ENCODE peak calls at places on chromosomes 16 and 17, in six cellular contexts. One of them, this sample, is unnamed.

GRCh38 chr17:61837175-61838051 is 25.9 kb downstream of the BRIP1 start:
- DNase-seq in ascending aorta: no peak
- DNase-seq in kidney: no peak
- DNase-seq in A549: peak
- DNase-seq in lower leg skin: no peak
- DNase-seq in thoracic aorta: no peak
- DNase-seq in this sample: no peak

GRCh38 chr17:38922538-38923291 is 2.7 kb upstream of the LASP1NB start:
- DNase-seq in ascending aorta: no peak
- DNase-seq in kidney: peak
- DNase-seq in A549: no peak
- DNase-seq in lower leg skin: peak
- DNase-seq in thoracic aorta: no peak
- DNase-seq in this sample: no peak

GRCh38 chr17:2174471-2175293 is 119.8 kb downstream of the HIC1 start:
- DNase-seq in ascending aorta: no peak
- DNase-seq in kidney: peak
- DNase-seq in A549: no peak
- DNase-seq in lower leg skin: no peak
- DNase-seq in thoracic aorta: no peak
- DNase-seq in this sample: no peak

GRCh38 chr17:8628172-8628571 is 2.4 kb downstream of the MYH10 start:
- DNase-seq in ascending aorta: no peak
- DNase-seq in kidney: no peak
- DNase-seq in A549: no peak
- DNase-seq in lower leg skin: no peak
- DNase-seq in thoracic aorta: no peak
- DNase-seq in this sample: no peak

GRCh38 chr17:57370051-57370581 is 113.8 kb downstream of the MSI2 start:
- DNase-seq in ascending aorta: no peak
- DNase-seq in kidney: no peak
- DNase-seq in A549: peak
- DNase-seq in lower leg skin: no peak
- DNase-seq in thoracic aorta: no peak
- DNase-seq in this sample: no peak

GRCh38 chr17:29085223-29085622 is 42.3 kb downstream of the PIPOX start:
- DNase-seq in ascending aorta: no peak
- DNase-seq in kidney: no peak
- DNase-seq in A549: no peak
- DNase-seq in lower leg skin: no peak
- DNase-seq in thoracic aorta: no peak
- DNase-seq in this sample: no peak

GRCh38 chr17:8728991-8729390 is 15.6 kb downstream of the CCDC42 start:
- DNase-seq in ascending aorta: no peak
- DNase-seq in kidney: no peak
- DNase-seq in A549: no peak
- DNase-seq in lower leg skin: peak
- DNase-seq in thoracic aorta: no peak
- DNase-seq in this sample: peak

GRCh38 chr16:16780588-16780987 is 401.6 kb downstream of the NPIPA7 start:
- DNase-seq in ascending aorta: no peak
- DNase-seq in kidney: no peak
- DNase-seq in A549: no peak
- DNase-seq in lower leg skin: no peak
- DNase-seq in thoracic aorta: no peak
- DNase-seq in this sample: no peak

GRCh38 chr17:78125138-78125913 is 3.2 kb downstream of the TMC6 start:
- DNase-seq in ascending aorta: no peak
- DNase-seq in kidney: peak
- DNase-seq in A549: no peak
- DNase-seq in lower leg skin: no peak
- DNase-seq in thoracic aorta: no peak
- DNase-seq in this sample: no peak

GRCh38 chr17:78124836-78125137 is 3.8 kb downstream of the TMC6 start:
- DNase-seq in ascending aorta: no peak
- DNase-seq in kidney: peak
- DNase-seq in A549: no peak
- DNase-seq in lower leg skin: no peak
- DNase-seq in thoracic aorta: no peak
- DNase-seq in this sample: no peak

GRCh38 chr17:78122991-78123249 is 5.6 kb downstream of the TMC6 start:
- DNase-seq in ascending aorta: no peak
- DNase-seq in kidney: no peak
- DNase-seq in A549: no peak
- DNase-seq in lower leg skin: no peak
- DNase-seq in thoracic aorta: no peak
- DNase-seq in this sample: no peak

GRCh38 chr17:78123258-78123929 is 5.2 kb downstream of the TMC6 start:
- DNase-seq in ascending aorta: no peak
- DNase-seq in kidney: no peak
- DNase-seq in A549: no peak
- DNase-seq in lower leg skin: no peak
- DNase-seq in thoracic aorta: no peak
- DNase-seq in this sample: no peak

GRCh38 chr17:78124081-78124835 is 4.3 kb downstream of the TMC6 start:
- DNase-seq in ascending aorta: no peak
- DNase-seq in kidney: peak
- DNase-seq in A549: no peak
- DNase-seq in lower leg skin: no peak
- DNase-seq in thoracic aorta: no peak
- DNase-seq in this sample: no peak
- H3K4me3 ChIP-seq in ascending aorta: no peak
- H3K4me3 ChIP-seq in kidney: no peak
- H3K4me3 ChIP-seq in A549: no peak
- H3K4me3 ChIP-seq in lower leg skin: no peak
- H3K4me3 ChIP-seq in thoracic aorta: no peak
- H3K4me3 ChIP-seq in this sample: no peak

GRCh38 chr17:65936013-65936412 is 255.9 kb downstream of the CEP112 start:
- DNase-seq in ascending aorta: no peak
- DNase-seq in kidney: no peak
- DNase-seq in A549: no peak
- DNase-seq in lower leg skin: no peak
- DNase-seq in thoracic aorta: no peak
- DNase-seq in this sample: no peak
- H3K4me3 ChIP-seq in ascending aorta: no peak
- H3K4me3 ChIP-seq in kidney: no peak
- H3K4me3 ChIP-seq in A549: no peak
- H3K4me3 ChIP-seq in lower leg skin: no peak
- H3K4me3 ChIP-seq in thoracic aorta: no peak
- H3K4me3 ChIP-seq in this sample: no peak

GRCh38 chr17:75764711-75765421 is at the start of gene GALK1:
- DNase-seq in ascending aorta: no peak
- DNase-seq in kidney: peak
- DNase-seq in A549: peak
- DNase-seq in lower leg skin: peak
- DNase-seq in thoracic aorta: no peak
- DNase-seq in this sample: peak

GRCh38 chr17:75763613-75764416 is 1.2 kb downstream of the GALK1 start:
- DNase-seq in ascending aorta: no peak
- DNase-seq in kidney: peak
- DNase-seq in A549: no peak
- DNase-seq in lower leg skin: no peak
- DNase-seq in thoracic aorta: no peak
- DNase-seq in this sample: no peak

GRCh38 chr17:75765981-75766380 is 989 bp upstream of the GALK1 start:
- DNase-seq in ascending aorta: no peak
- DNase-seq in kidney: peak
- DNase-seq in A549: no peak
- DNase-seq in lower leg skin: no peak
- DNase-seq in thoracic aorta: no peak
- DNase-seq in this sample: no peak

GRCh38 chr17:75763269-75763607 is 1.8 kb downstream of the GALK1 start:
- DNase-seq in ascending aorta: no peak
- DNase-seq in kidney: peak
- DNase-seq in A549: no peak
- DNase-seq in lower leg skin: no peak
- DNase-seq in thoracic aorta: no peak
- DNase-seq in this sample: no peak

GRCh38 chr17:75764417-75764710 is 628 bp downstream of the GALK1 start:
- DNase-seq in ascending aorta: no peak
- DNase-seq in kidney: no peak
- DNase-seq in A549: no peak
- DNase-seq in lower leg skin: no peak
- DNase-seq in thoracic aorta: no peak
- DNase-seq in this sample: peak
- H3K4me3 ChIP-seq in ascending aorta: peak
- H3K4me3 ChIP-seq in kidney: peak
- H3K4me3 ChIP-seq in A549: peak
- H3K4me3 ChIP-seq in lower leg skin: peak
- H3K4me3 ChIP-seq in thoracic aorta: peak
- H3K4me3 ChIP-seq in this sample: peak

GRCh38 chr16:84138824-84139627 is 6.0 kb downstream of the HSDL1 start:
- DNase-seq in ascending aorta: no peak
- DNase-seq in kidney: no peak
- DNase-seq in A549: no peak
- DNase-seq in lower leg skin: no peak
- DNase-seq in thoracic aorta: no peak
- DNase-seq in this sample: no peak
- H3K4me3 ChIP-seq in ascending aorta: no peak
- H3K4me3 ChIP-seq in kidney: no peak
- H3K4me3 ChIP-seq in A549: no peak
- H3K4me3 ChIP-seq in lower leg skin: no peak
- H3K4me3 ChIP-seq in thoracic aorta: no peak
- H3K4me3 ChIP-seq in this sample: no peak

GRCh38 chr16:54594646-54595381 is 308.2 kb upstream of the IRX3 start:
- DNase-seq in ascending aorta: no peak
- DNase-seq in kidney: no peak
- DNase-seq in A549: no peak
- DNase-seq in lower leg skin: no peak
- DNase-seq in thoracic aorta: no peak
- DNase-seq in this sample: no peak
- H3K4me3 ChIP-seq in ascending aorta: no peak
- H3K4me3 ChIP-seq in kidney: no peak
- H3K4me3 ChIP-seq in A549: no peak
- H3K4me3 ChIP-seq in lower leg skin: no peak
- H3K4me3 ChIP-seq in thoracic aorta: no peak
- H3K4me3 ChIP-seq in this sample: no peak

GRCh38 chr16:30907064-30907463 is 10.7 kb downstream of the CTF1 start:
- DNase-seq in ascending aorta: no peak
- DNase-seq in kidney: no peak
- DNase-seq in A549: no peak
- DNase-seq in lower leg skin: no peak
- DNase-seq in thoracic aorta: no peak
- DNase-seq in this sample: no peak
- H3K4me3 ChIP-seq in ascending aorta: no peak
- H3K4me3 ChIP-seq in kidney: no peak
- H3K4me3 ChIP-seq in A549: no peak
- H3K4me3 ChIP-seq in lower leg skin: no peak
- H3K4me3 ChIP-seq in thoracic aorta: no peak
- H3K4me3 ChIP-seq in this sample: no peak

This sample was measured in coronary artery.